ENCODE peak calls at places on chromosomes 12 and 14, in four cellular contexts. One of them, this sample, is unnamed.

GRCh38 chr14:102924632-102925588 is 2.4 kb downstream of the AMN start:
- DNase-seq in AG04450: no peak
- DNase-seq in ovary: no peak
- DNase-seq in fibroblast of lung: no peak
- DNase-seq in this sample: no peak

GRCh38 chr14:23439107-23439835 is 3.8 kb upstream of the MYH7 start:
- DNase-seq in ovary: no peak
- DNase-seq in fibroblast of lung: no peak
- DNase-seq in AG04450: no peak
- DNase-seq in this sample: no peak

GRCh38 chr12:130765186-130765659 is 49.1 kb upstream of the RIMBP2 start:
- DNase-seq in ovary: no peak
- DNase-seq in fibroblast of lung: peak
- DNase-seq in AG04450: no peak
- DNase-seq in this sample: peak

GRCh38 chr14:102509744-102510615 is at the start of gene ANKRD9:
- DNase-seq in fibroblast of lung: peak
- DNase-seq in ovary: peak
- DNase-seq in AG04450: peak
- DNase-seq in this sample: peak

GRCh38 chr14:32940066-32940651 is 1.5 kb downstream of the NPAS3 start:
- DNase-seq in ovary: no peak
- DNase-seq in AG04450: no peak
- DNase-seq in fibroblast of lung: peak
- DNase-seq in this sample: no peak

GRCh38 chr12:47356129-47356622 is 276.4 kb upstream of the AMIGO2 start:
- DNase-seq in ovary: no peak
- DNase-seq in AG04450: no peak
- DNase-seq in fibroblast of lung: no peak
- DNase-seq in this sample: no peak

GRCh38 chr14:69004731-69005431 is 25.8 kb upstream of the ACTN1 start:
- DNase-seq in AG04450: no peak
- DNase-seq in ovary: no peak
- DNase-seq in fibroblast of lung: peak
- DNase-seq in this sample: no peak

GRCh38 chr14:52888159-52888558 is 62.7 kb downstream of the FERMT2 start:
- DNase-seq in fibroblast of lung: no peak
- DNase-seq in ovary: no peak
- DNase-seq in AG04450: no peak
- DNase-seq in this sample: no peak

GRCh38 chr12:29676676-29677075 is 107.1 kb downstream of the TMTC1 start:
- DNase-seq in AG04450: no peak
- DNase-seq in ovary: no peak
- DNase-seq in fibroblast of lung: no peak
- DNase-seq in this sample: no peak

GRCh38 chr12:84637926-84638325 is 274.7 kb downstream of the SLC6A15 start:
- DNase-seq in AG04450: no peak
- DNase-seq in fibroblast of lung: peak
- DNase-seq in ovary: no peak
- DNase-seq in this sample: peak

GRCh38 chr12:91105807-91106206 is 5.5 kb downstream of the LUM start:
- DNase-seq in AG04450: no peak
- DNase-seq in fibroblast of lung: peak
- DNase-seq in ovary: no peak
- DNase-seq in this sample: no peak

GRCh38 chr12:108686753-108687152 is 44.6 kb downstream of the CORO1C start:
- DNase-seq in ovary: no peak
- DNase-seq in fibroblast of lung: no peak
- DNase-seq in AG04450: no peak
- DNase-seq in this sample: no peak

GRCh38 chr12:106256524-106256923 is 8.7 kb upstream of the CKAP4 start:
- DNase-seq in ovary: no peak
- DNase-seq in AG04450: no peak
- DNase-seq in fibroblast of lung: no peak
- DNase-seq in this sample: no peak

GRCh38 chr12:53975019-53975815 is 463 bp upstream of the HOTAIR start:
- DNase-seq in fibroblast of lung: no peak
- DNase-seq in ovary: peak
- DNase-seq in AG04450: no peak
- DNase-seq in this sample: no peak

GRCh38 chr14:80979951-80980350 is 24.5 kb downstream of the TSHR start:
- DNase-seq in fibroblast of lung: no peak
- DNase-seq in ovary: no peak
- DNase-seq in AG04450: no peak
- DNase-seq in this sample: no peak

GRCh38 chr12:65324551-65324950 is 46.1 kb downstream of the MSRB3 start:
- DNase-seq in fibroblast of lung: no peak
- DNase-seq in AG04450: no peak
- DNase-seq in ovary: no peak
- DNase-seq in this sample: no peak

GRCh38 chr14:54354096-54354495 is 42.7 kb upstream of the CDKN3 start:
- DNase-seq in ovary: no peak
- DNase-seq in AG04450: no peak
- DNase-seq in fibroblast of lung: no peak
- DNase-seq in this sample: no peak

GRCh38 chr12:51330186-51330585 is 6.2 kb upstream of the BIN2 start:
- DNase-seq in ovary: no peak
- DNase-seq in fibroblast of lung: peak
- DNase-seq in AG04450: no peak
- DNase-seq in this sample: no peak

GRCh38 chr12:57268264-57268663 is 17.3 kb upstream of the STAC3 start:
- DNase-seq in fibroblast of lung: peak
- DNase-seq in ovary: no peak
- DNase-seq in AG04450: no peak
- DNase-seq in this sample: peak

GRCh38 chr12:13956060-13956590 is 25.3 kb downstream of the GRIN2B start:
- DNase-seq in fibroblast of lung: no peak
- DNase-seq in ovary: no peak
- DNase-seq in AG04450: no peak
- DNase-seq in this sample: no peak

GRCh38 chr12:13816394-13816793 is 165.0 kb downstream of the GRIN2B start:
- DNase-seq in ovary: no peak
- DNase-seq in AG04450: no peak
- DNase-seq in fibroblast of lung: no peak
- DNase-seq in this sample: no peak

GRCh38 chr14:87935081-87935828 is 57.7 kb downstream of the GALC start:
- DNase-seq in fibroblast of lung: no peak
- DNase-seq in ovary: no peak
- DNase-seq in AG04450: no peak
- DNase-seq in this sample: no peak

GRCh38 chr14:62084020-62084419 is 321.8 kb downstream of the SNAPC1 start:
- DNase-seq in AG04450: no peak
- DNase-seq in fibroblast of lung: no peak
- DNase-seq in ovary: no peak
- DNase-seq in this sample: no peak

GRCh38 chr12:116687888-116688287 is 50.0 kb downstream of the SPRING1 start:
- DNase-seq in ovary: peak
- DNase-seq in fibroblast of lung: peak
- DNase-seq in AG04450: no peak
- DNase-seq in this sample: no peak

GRCh38 chr12:49838973-49839633 is 3.8 kb downstream of the BCDIN3D start:
- DNase-seq in ovary: no peak
- DNase-seq in fibroblast of lung: peak
- DNase-seq in AG04450: no peak
- DNase-seq in this sample: peak

GRCh38 chr14:74980398-74980745 is 22.3 kb upstream of the EIF2B2 start:
- DNase-seq in fibroblast of lung: peak
- DNase-seq in AG04450: no peak
- DNase-seq in ovary: no peak
- DNase-seq in this sample: no peak

GRCh38 chr12:21774358-21775129 is at the start of gene KCNJ8:
- DNase-seq in AG04450: peak
- DNase-seq in fibroblast of lung: peak
- DNase-seq in ovary: peak
- DNase-seq in this sample: no peak

GRCh38 chr12:1604464-1604863 is 10.1 kb upstream of the FBXL14 start:
- DNase-seq in fibroblast of lung: no peak
- DNase-seq in AG04450: no peak
- DNase-seq in ovary: no peak
- DNase-seq in this sample: no peak

DNA sequence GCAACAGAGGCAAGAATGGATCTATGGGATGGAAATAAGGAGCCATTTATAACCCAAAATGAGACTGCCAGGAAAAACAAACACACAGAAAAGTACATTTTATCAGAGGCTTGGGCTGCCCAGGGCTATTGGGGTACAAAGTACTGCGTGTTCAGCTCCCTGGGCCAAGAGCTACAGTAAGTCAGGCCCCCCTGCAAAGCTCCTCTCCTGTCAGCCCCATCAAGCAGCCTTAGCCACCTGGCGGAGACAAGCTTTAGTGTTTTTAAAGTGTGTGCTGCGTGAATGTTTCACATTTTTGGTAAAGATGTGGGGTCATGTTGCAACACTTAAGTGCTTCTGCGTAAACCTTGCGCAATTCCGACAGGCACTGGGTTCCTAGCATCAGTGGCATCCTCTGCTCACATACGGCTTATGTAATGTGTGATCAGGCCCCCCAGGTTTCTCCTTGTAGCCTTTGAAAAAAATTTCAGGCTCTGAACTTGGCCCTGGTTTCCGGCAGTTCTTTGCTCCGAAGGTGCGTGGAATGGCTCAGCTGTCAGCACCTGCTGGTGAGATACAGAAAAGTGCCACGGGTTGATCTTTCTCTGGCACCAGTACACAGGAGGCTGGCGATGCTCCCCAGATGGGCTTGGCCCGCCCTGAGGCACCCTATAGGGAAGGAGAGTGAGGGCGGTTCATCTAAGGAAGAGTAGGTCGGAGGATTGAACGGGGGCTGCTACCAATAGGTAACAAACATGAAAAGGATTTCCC is 198.7 kb upstream of the EEA1 start:
- DNase-seq in ovary: peak
- DNase-seq in AG04450: peak
- DNase-seq in fibroblast of lung: peak
- DNase-seq in this sample: peak
- TF ChIP-seq CTCF in ovary: peak
- TF ChIP-seq CTCF in AG04450: peak
- TF ChIP-seq CTCF in fibroblast of lung: no peak
- TF ChIP-seq CTCF in this sample: peak

GRCh38 chr14:77026930-77027537 is 1.5 kb downstream of the IRF2BPL start:
- DNase-seq in AG04450: no peak
- DNase-seq in fibroblast of lung: peak
- DNase-seq in ovary: peak
- DNase-seq in this sample: peak
- TF ChIP-seq CTCF in AG04450: no peak
- TF ChIP-seq CTCF in fibroblast of lung: no peak
- TF ChIP-seq CTCF in ovary: no peak
- TF ChIP-seq CTCF in this sample: peak

GRCh38 chr12:44000309-44000952 is 164.6 kb downstream of the TMEM117 start:
- DNase-seq in AG04450: peak
- DNase-seq in fibroblast of lung: peak
- DNase-seq in ovary: no peak
- DNase-seq in this sample: peak
- TF ChIP-seq CTCF in AG04450: peak
- TF ChIP-seq CTCF in fibroblast of lung: peak
- TF ChIP-seq CTCF in ovary: no peak
- TF ChIP-seq CTCF in this sample: peak

GRCh38 chr12:20188930-20189653 is 179.2 kb upstream of the PDE3A start:
- DNase-seq in AG04450: no peak
- DNase-seq in ovary: no peak
- DNase-seq in fibroblast of lung: no peak
- DNase-seq in this sample: no peak

GRCh38 chr12:20196767-20197166 is 171.6 kb upstream of the PDE3A start:
- DNase-seq in fibroblast of lung: no peak
- DNase-seq in ovary: no peak
- DNase-seq in AG04450: no peak
- DNase-seq in this sample: no peak

GRCh38 chr12:20189767-20190166 is 178.6 kb upstream of the PDE3A start:
- DNase-seq in AG04450: no peak
- DNase-seq in ovary: no peak
- DNase-seq in fibroblast of lung: no peak
- DNase-seq in this sample: no peak

GRCh38 chr12:20199780-20200179 is 168.6 kb upstream of the PDE3A start:
- DNase-seq in fibroblast of lung: no peak
- DNase-seq in ovary: no peak
- DNase-seq in AG04450: no peak
- DNase-seq in this sample: no peak

GRCh38 chr12:20194171-20194570 is 174.2 kb upstream of the PDE3A start:
- DNase-seq in AG04450: no peak
- DNase-seq in fibroblast of lung: peak
- DNase-seq in ovary: no peak
- DNase-seq in this sample: no peak
- TF ChIP-seq CTCF in AG04450: peak
- TF ChIP-seq CTCF in fibroblast of lung: peak
- TF ChIP-seq CTCF in ovary: peak
- TF ChIP-seq CTCF in this sample: no peak

DNA sequence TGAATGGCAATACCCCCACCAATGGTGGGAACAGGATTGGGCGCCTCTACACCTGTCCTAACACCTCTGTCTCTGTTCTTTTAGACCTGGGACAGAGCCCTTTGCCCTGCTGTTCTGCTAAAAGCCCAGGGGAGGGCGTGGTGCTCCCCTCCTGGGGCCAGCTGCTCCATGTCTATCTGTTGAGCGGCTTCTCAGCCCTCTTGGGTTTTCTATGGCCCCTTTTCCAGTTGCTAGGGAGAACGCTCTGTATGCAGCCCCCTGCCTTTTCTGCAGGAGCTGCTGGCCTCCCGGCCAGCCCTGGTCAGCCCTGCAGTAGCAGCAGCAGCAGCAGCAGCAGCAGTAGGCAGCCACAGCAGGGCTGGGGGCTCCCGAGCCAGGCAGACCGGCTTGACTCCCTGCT is 1.2 kb downstream of the RTL1 start:
- DNase-seq in ovary: peak
- DNase-seq in fibroblast of lung: no peak
- DNase-seq in AG04450: no peak
- DNase-seq in this sample: no peak
- TF ChIP-seq CTCF in ovary: no peak
- TF ChIP-seq CTCF in fibroblast of lung: no peak
- TF ChIP-seq CTCF in AG04450: peak
- TF ChIP-seq CTCF in this sample: peak

DNA sequence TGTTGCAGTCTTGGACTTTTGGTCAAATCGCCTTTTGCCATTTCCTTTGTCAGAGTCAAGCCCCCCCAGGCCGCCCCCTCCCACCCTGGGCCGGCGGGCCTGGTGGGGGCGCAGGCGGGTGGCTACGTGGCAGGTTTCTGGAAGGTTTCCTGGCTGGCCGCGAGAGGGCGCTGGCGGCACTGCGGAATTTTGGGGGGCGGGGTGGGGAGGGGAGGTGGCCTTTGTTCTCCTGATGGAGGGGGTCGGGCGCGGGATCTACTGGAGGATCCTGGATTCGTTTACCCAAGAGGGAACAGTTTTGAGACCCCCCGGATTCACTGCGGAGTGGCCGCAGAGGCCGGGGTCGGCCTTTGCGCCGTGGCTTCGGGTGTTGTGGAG is 1.2 kb downstream of the MEG3 start:
- DNase-seq in ovary: peak
- DNase-seq in fibroblast of lung: peak
- DNase-seq in AG04450: no peak
- DNase-seq in this sample: no peak
- TF ChIP-seq CTCF in ovary: peak
- TF ChIP-seq CTCF in fibroblast of lung: peak
- TF ChIP-seq CTCF in AG04450: peak
- TF ChIP-seq CTCF in this sample: peak